ENCODE peak calls at places on chromosomes 5 and 9, in six cellular contexts. V is GM12878, Y is K562, U is HepG2, W is GM12891, R is SK-N-SH. K is an unnamed sample.

GRCh38 chr9:83715794-83716193 is 8.0 kb upstream of the UBQLN1 start:
- DNase-seq in R (no peak), U (no peak), Y (no peak), W (no peak), V (no peak), K (no peak)

GRCh38 chr9:137030528-137030927 is 1.4 kb downstream of the FUT7 start:
- DNase-seq in Y (no peak), V (peak), R (no peak), U (no peak), W (no peak), K (no peak)

GRCh38 chr9:95138474-95138873 is 179.0 kb downstream of the FANCC start:
- DNase-seq in W (no peak), Y (no peak), V (no peak), U (no peak), R (peak), K (no peak)

GRCh38 chr9:78235296-78235770 is 542 bp upstream of the CEP78 start:
- DNase-seq in Y (no peak), W (no peak), R (peak), U (no peak), V (no peak), K (no peak)

GRCh38 chr9:2477755-2478154 is 143.8 kb upstream of the VLDLR start:
- DNase-seq in U (peak), Y (no peak), V (no peak), W (no peak), R (no peak), K (no peak)

GRCh38 chr9:95517559-95517933 is 775 bp upstream of the PTCH1 start:
- DNase-seq in R (no peak), U (no peak), W (no peak), V (no peak), Y (no peak), K (no peak)

GRCh38 chr5:180173875-180174586 is 35.0 kb downstream of the RASGEF1C start:
- DNase-seq in U (no peak), W (no peak), R (no peak), V (no peak), Y (no peak), K (no peak)

GRCh38 chr5:38827525-38827924 is 18.3 kb upstream of the OSMR start:
- DNase-seq in W (no peak), R (no peak), U (no peak), V (no peak), Y (no peak), K (no peak)

GRCh38 chr5:142360607-142361120 is 35.8 kb upstream of the SPRY4 start:
- DNase-seq in U (peak), Y (peak), W (no peak), R (peak), V (no peak), K (no peak)

GRCh38 chr9:4740623-4741364 is at the start of gene AK3:
- DNase-seq in U (peak), W (peak), V (no peak), R (peak), Y (peak), K (peak)

GRCh38 chr5:74272019-74272775 is 368.3 kb downstream of the ENC1 start:
- DNase-seq in W (no peak), R (no peak), U (peak), V (no peak), Y (no peak), K (peak)

GRCh38 chr9:131666779-131667178 is 73.1 kb downstream of the RAPGEF1 start:
- DNase-seq in Y (no peak), R (no peak), V (no peak), U (no peak), W (no peak), K (no peak)

GRCh38 chr9:122348791-122349190 is 22.0 kb upstream of the PTGS1 start:
- DNase-seq in V (no peak), W (no peak), R (no peak), Y (no peak), U (peak), K (no peak)

GRCh38 chr5:157059093-157059539 is at the start of gene HAVCR1:
- DNase-seq in Y (no peak), R (no peak), W (no peak), U (peak), V (no peak), K (no peak)

GRCh38 chr5:120655828-120656435 is 191.8 kb downstream of the PRR16 start:
- DNase-seq in R (no peak), W (no peak), Y (peak), U (peak), V (no peak), K (no peak)

GRCh38 chr5:80041536-80041935 is 6.4 kb downstream of the THBS4 start:
- DNase-seq in Y (no peak), V (no peak), R (no peak), U (no peak), W (no peak), K (no peak)

GRCh38 chr9:130445268-130445983 is 665 bp downstream of the ASS1 start:
- DNase-seq in W (no peak), R (no peak), Y (no peak), V (no peak), U (peak), K (no peak)

GRCh38 chr9:106745457-106745856 is 117.5 kb upstream of the ZNF462 start:
- DNase-seq in R (no peak), Y (no peak), W (no peak), V (no peak), U (no peak), K (no peak)

GRCh38 chr5:172093965-172094364 is 87.5 kb upstream of the FBXW11 start:
- DNase-seq in W (no peak), V (no peak), R (peak), Y (no peak), U (no peak), K (no peak)
- TF ChIP-seq TAF1 in W (no peak), V (no peak), R (no peak), Y (no peak), U (no peak), K (no peak)

GRCh38 chr5:45622365-45622764 is 73.8 kb downstream of the HCN1 start:
- DNase-seq in W (no peak), Y (no peak), R (no peak), V (no peak), U (no peak), K (no peak)
- TF ChIP-seq TAF1 in W (no peak), Y (no peak), R (no peak), V (no peak), U (no peak), K (no peak)

GRCh38 chr5:138648841-138649240 is 73.6 kb upstream of the HSPA9 start:
- DNase-seq in Y (no peak), U (no peak), V (no peak), W (no peak), R (peak), K (no peak)

GRCh38 chr5:138646671-138647070 is 71.5 kb upstream of the HSPA9 start:
- DNase-seq in V (no peak), U (no peak), R (no peak), Y (no peak), W (no peak), K (no peak)

GRCh38 chr5:138647794-138648193 is 72.6 kb upstream of the HSPA9 start:
- DNase-seq in V (no peak), R (no peak), U (no peak), W (no peak), Y (no peak), K (no peak)

GRCh38 chr5:138645778-138646575 is 70.8 kb upstream of the HSPA9 start:
- DNase-seq in R (no peak), Y (no peak), U (no peak), W (no peak), V (no peak), K (no peak)

DNA sequence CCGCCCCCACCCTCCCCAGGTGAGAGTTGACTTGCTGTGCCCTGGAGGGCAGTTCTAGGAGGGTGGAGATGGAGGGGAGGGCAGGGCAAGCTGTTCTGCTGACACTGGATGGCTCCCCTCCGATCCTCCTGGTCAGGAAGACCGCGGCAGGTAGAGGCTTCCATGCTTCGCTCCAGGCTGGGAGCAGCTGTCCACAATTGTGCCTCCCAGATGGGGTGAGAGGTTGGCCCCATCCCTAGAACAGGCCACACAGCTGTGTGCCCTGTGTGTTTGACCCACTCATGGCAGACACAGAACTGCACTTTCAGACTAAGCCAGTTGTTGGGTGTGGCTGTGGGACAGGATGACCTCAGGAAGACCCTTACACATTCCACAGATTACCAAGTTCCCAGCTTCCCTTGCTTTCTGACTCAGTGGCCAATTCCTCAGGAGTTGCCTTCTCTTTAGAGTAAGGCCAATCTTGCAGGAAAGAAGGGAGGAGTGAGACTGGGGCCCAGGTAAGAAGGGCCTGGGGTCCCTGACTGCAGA is 72.1 kb upstream of the HSPA9 start:
- DNase-seq in V (no peak), R (no peak), U (no peak), W (no peak), Y (no peak), K (no peak)
- TF ChIP-seq TAF1 in V (no peak), R (no peak), U (no peak), W (no peak), Y (no peak), K (no peak)

DNA sequence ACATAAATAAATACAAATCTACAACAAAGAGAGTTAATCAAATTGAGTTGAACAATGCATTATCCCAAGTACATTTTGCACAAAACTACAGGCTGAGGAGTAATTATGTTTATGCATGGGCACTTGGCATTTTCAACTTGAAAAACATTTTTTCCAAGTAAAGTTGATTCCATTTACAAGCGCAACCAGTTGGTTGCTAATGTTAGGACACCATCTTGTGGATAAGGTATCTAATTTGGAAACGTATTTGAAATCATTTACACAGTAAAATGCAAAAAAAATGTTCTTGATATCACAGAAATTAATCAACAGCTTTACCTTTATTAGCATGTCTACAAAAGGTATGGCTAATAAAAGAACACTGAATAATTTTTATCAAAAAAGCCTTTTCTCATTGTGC is 18.8 kb downstream of the FTMT start:
- DNase-seq in W (no peak), R (no peak), Y (peak), V (no peak), U (no peak), K (no peak)
- TF ChIP-seq TAF1 in W (no peak), R (no peak), Y (no peak), V (no peak), U (no peak), K (no peak)

DNA sequence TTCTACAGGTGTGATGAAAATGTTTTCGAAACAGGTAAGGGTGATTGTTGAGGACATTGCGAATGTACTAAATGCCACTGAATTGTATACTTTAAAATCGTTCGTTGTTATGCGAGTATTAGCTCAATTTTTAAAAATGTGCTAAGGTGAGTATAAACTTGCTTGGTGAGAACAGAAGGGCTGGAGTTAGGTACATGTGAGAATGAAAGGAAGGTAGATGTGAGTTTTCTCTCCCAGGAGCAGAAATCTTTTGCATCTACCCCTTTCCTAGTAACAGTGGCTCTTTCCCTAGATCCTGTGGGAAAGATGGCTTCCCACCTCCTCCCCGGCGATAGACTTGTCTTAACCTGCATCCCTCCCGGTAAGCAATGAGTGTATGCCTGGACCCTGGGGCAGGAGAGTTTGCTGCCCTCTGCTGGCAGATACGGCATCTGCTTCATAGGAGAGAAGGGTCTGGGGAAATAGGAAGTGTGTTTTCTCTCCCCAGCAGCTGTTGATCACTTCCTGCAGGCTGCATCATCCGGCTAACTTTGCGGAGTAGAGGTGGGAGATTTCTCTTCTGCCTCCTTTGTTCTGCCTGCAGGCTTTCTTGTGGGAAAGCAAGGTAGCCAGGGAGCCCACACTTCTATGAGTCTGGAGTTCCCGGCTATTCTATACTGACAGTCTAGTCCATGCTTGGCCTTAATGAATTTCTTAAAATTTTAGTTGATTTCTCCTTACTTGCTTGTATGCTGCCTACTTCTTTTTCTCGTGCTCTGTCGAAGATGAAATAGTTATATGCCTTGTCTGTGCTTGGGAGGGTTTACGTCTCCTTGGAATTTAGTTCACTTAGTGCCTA is 373.3 kb upstream of the SEMA6A start:
- DNase-seq in Y (peak), V (peak), R (peak), U (peak), W (peak), K (peak)
- TF ChIP-seq TAF1 in Y (no peak), V (no peak), R (no peak), U (no peak), W (no peak), K (no peak)

GRCh38 chr5:37665889-37666288 is 174.0 kb downstream of the GDNF start:
- DNase-seq in W (no peak), R (no peak), U (no peak), V (no peak), Y (no peak), K (no peak)

GRCh38 chr5:37667846-37668245 is 172.0 kb downstream of the GDNF start:
- DNase-seq in V (no peak), R (no peak), U (no peak), Y (no peak), W (no peak), K (no peak)

GRCh38 chr5:37667430-37667829 is 172.4 kb downstream of the GDNF start:
- DNase-seq in Y (no peak), U (no peak), V (no peak), R (no peak), W (no peak), K (no peak)

GRCh38 chr5:37665272-37665671 is 174.6 kb downstream of the GDNF start:
- DNase-seq in R (no peak), W (no peak), Y (no peak), U (no peak), V (no peak), K (no peak)

DNA sequence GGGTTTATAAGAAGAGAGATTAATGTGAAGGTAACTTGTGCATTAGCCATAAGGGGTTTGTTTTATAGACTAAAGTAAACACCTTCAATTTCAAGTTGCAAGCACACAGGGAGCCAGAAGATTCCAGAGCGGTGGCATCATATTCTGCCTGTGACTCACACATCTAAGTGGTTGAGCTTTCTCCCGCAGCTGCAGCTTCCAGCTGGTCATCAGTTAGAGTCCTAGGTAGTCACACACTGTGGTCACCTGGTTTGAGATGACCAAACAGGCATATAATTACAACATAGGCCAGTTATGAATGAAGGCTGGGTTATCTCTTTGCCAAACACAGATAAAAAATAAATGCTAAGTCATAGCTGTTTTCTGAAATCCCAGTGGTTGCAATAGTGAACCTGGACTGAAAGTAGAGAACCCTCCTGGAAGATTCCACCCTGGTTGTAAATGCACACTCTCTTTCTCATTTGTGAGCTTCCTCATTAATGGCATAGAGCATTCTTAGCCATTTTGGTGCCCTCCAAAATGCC is 171.3 kb downstream of the GDNF start:
- DNase-seq in U (peak), R (no peak), Y (peak), W (no peak), V (no peak), K (no peak)
- TF ChIP-seq TAF1 in U (no peak), R (no peak), Y (no peak), W (no peak), V (no peak), K (no peak)

GRCh38 chr9:126399251-126399650 is 72.6 kb downstream of the MVB12B start:
- DNase-seq in R (no peak), U (no peak), V (no peak), Y (no peak), W (no peak), K (no peak)

GRCh38 chr9:126394802-126395201 is 68.2 kb downstream of the MVB12B start:
- DNase-seq in Y (no peak), U (no peak), R (no peak), W (no peak), V (no peak), K (no peak)

GRCh38 chr9:126398403-126399058 is 71.9 kb downstream of the MVB12B start:
- DNase-seq in V (no peak), R (peak), W (peak), Y (peak), U (peak), K (no peak)

GRCh38 chr9:126395439-126396212 is 69.0 kb downstream of the MVB12B start:
- DNase-seq in Y (no peak), U (no peak), R (no peak), V (no peak), W (no peak), K (no peak)

GRCh38 chr9:126397056-126397455 is 70.4 kb downstream of the MVB12B start:
- DNase-seq in V (peak), R (no peak), Y (no peak), W (peak), U (no peak), K (no peak)
- TF ChIP-seq TAF1 in V (no peak), R (no peak), Y (no peak), W (no peak), U (no peak), K (no peak)

GRCh38 chr5:170603101-170603500 is 99.3 kb downstream of the KCNIP1 start:
- DNase-seq in R (no peak), Y (no peak), U (no peak), W (no peak), V (no peak), K (no peak)

GRCh38 chr5:170597876-170598275 is 94.1 kb downstream of the KCNIP1 start:
- DNase-seq in U (no peak), R (no peak), W (no peak), Y (no peak), V (no peak), K (no peak)

GRCh38 chr5:170596482-170596881 is 92.7 kb downstream of the KCNIP1 start:
- DNase-seq in R (peak), Y (no peak), W (no peak), V (no peak), U (no peak), K (no peak)

GRCh38 chr5:170601608-170602007 is 97.8 kb downstream of the KCNIP1 start:
- DNase-seq in Y (no peak), V (no peak), U (no peak), R (no peak), W (no peak), K (no peak)

GRCh38 chr5:170597109-170597741 is 93.4 kb downstream of the KCNIP1 start:
- DNase-seq in U (no peak), R (peak), Y (no peak), V (no peak), W (no peak), K (no peak)
- TF ChIP-seq TAF1 in U (no peak), R (peak), Y (no peak), V (no peak), W (no peak), K (no peak)

DNA sequence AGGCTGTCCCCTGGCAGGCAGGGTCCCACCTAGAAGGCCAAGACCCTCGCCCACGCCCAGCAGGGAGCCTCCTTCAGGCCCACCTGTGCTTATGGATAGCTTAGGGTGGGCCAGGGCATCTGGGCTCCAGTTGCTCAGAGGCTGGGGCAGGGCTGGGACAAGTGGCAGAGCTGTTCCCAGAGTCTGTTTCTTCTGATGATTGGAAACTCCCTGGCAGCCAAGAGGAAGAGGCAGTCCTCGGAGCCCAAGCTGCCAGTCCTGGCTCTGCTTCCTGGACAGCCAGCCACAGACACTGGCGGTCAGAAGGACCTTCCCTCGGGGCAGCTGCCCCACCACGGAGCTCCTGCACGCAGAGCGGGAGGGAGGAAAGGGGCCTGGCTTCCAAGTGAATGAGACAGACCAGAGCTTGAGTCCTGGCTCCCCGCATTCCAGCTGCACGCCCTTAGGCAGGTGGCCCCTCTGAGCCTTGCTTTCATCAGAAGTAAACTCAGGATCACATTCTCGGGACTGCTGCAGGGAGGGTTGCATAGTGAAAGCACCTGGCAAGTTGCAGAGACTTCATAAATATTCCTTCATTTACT is 38.0 kb upstream of the GABRP start:
- DNase-seq in R (peak), Y (no peak), U (no peak), V (no peak), W (no peak), K (peak)
- TF ChIP-seq TAF1 in R (no peak), Y (no peak), U (no peak), V (no peak), W (no peak), K (peak)